ENCODE peak calls at places on chromosomes 3 and 15, in ten cellular contexts. One of them, this sample, is unnamed.

GRCh38 chr3:154781595-154781994 is 298.5 kb upstream of the MME start:
- DNase-seq in SW 1271: no peak
- DNase-seq in MV-4-11: no peak
- DNase-seq in activated CD8-positive, alpha-beta memory T cell treated with anti-CD3 and anti-CD28 coated beads for 4 hours: no peak
- DNase-seq in stimulated activated naive B cell treated with anti-CD40 and anti-IgM and Interleukin-4, amounts not matched to agents 10 μg/mL and 1 μg/mL and 100 μg/mL, for 72 hours: no peak
- DNase-seq in stimulated activated CD8-positive, alpha-beta memory T cell treated with anti-CD3 and anti-CD28 coated beads, Interleukin-15, amount 100 ng/mL, for 1 hour: no peak
- DNase-seq in NCI-H1436: no peak
- DNase-seq in ACHN: no peak
- DNase-seq in occipital lobe: no peak
- DNase-seq in KG1: no peak
- DNase-seq in this sample: no peak

GRCh38 chr15:45715528-45715927 is 80.7 kb downstream of the SQOR start:
- DNase-seq in occipital lobe: no peak
- DNase-seq in KG1: peak
- DNase-seq in stimulated activated CD8-positive, alpha-beta memory T cell treated with anti-CD3 and anti-CD28 coated beads, Interleukin-15, amount 100 ng/mL, for 1 hour: no peak
- DNase-seq in stimulated activated naive B cell treated with anti-CD40 and anti-IgM and Interleukin-4, amounts not matched to agents 10 μg/mL and 1 μg/mL and 100 μg/mL, for 72 hours: no peak
- DNase-seq in NCI-H1436: no peak
- DNase-seq in ACHN: peak
- DNase-seq in SW 1271: no peak
- DNase-seq in activated CD8-positive, alpha-beta memory T cell treated with anti-CD3 and anti-CD28 coated beads for 4 hours: no peak
- DNase-seq in MV-4-11: no peak
- DNase-seq in this sample: no peak

GRCh38 chr3:157159037-157159761 is 748 bp downstream of the CCNL1 start:
- DNase-seq in stimulated activated CD8-positive, alpha-beta memory T cell treated with anti-CD3 and anti-CD28 coated beads, Interleukin-15, amount 100 ng/mL, for 1 hour: peak
- DNase-seq in SW 1271: no peak
- DNase-seq in occipital lobe: peak
- DNase-seq in stimulated activated naive B cell treated with anti-CD40 and anti-IgM and Interleukin-4, amounts not matched to agents 10 μg/mL and 1 μg/mL and 100 μg/mL, for 72 hours: peak
- DNase-seq in MV-4-11: peak
- DNase-seq in KG1: no peak
- DNase-seq in NCI-H1436: peak
- DNase-seq in activated CD8-positive, alpha-beta memory T cell treated with anti-CD3 and anti-CD28 coated beads for 4 hours: peak
- DNase-seq in ACHN: peak
- DNase-seq in this sample: no peak

GRCh38 chr3:44104668-44105321 is 136.9 kb upstream of the TOPAZ1 start:
- DNase-seq in SW 1271: peak
- DNase-seq in NCI-H1436: no peak
- DNase-seq in occipital lobe: no peak
- DNase-seq in MV-4-11: no peak
- DNase-seq in stimulated activated CD8-positive, alpha-beta memory T cell treated with anti-CD3 and anti-CD28 coated beads, Interleukin-15, amount 100 ng/mL, for 1 hour: no peak
- DNase-seq in ACHN: peak
- DNase-seq in KG1: peak
- DNase-seq in activated CD8-positive, alpha-beta memory T cell treated with anti-CD3 and anti-CD28 coated beads for 4 hours: no peak
- DNase-seq in stimulated activated naive B cell treated with anti-CD40 and anti-IgM and Interleukin-4, amounts not matched to agents 10 μg/mL and 1 μg/mL and 100 μg/mL, for 72 hours: peak
- DNase-seq in this sample: no peak

GRCh38 chr3:64059484-64059883 is 36.2 kb upstream of the PSMD6 start:
- DNase-seq in MV-4-11: no peak
- DNase-seq in KG1: no peak
- DNase-seq in ACHN: no peak
- DNase-seq in occipital lobe: no peak
- DNase-seq in stimulated activated CD8-positive, alpha-beta memory T cell treated with anti-CD3 and anti-CD28 coated beads, Interleukin-15, amount 100 ng/mL, for 1 hour: no peak
- DNase-seq in SW 1271: no peak
- DNase-seq in activated CD8-positive, alpha-beta memory T cell treated with anti-CD3 and anti-CD28 coated beads for 4 hours: no peak
- DNase-seq in NCI-H1436: no peak
- DNase-seq in stimulated activated naive B cell treated with anti-CD40 and anti-IgM and Interleukin-4, amounts not matched to agents 10 μg/mL and 1 μg/mL and 100 μg/mL, for 72 hours: no peak
- DNase-seq in this sample: no peak

GRCh38 chr15:45583731-45584639 is 3.2 kb upstream of the BLOC1S6 start:
- DNase-seq in MV-4-11: peak
- DNase-seq in NCI-H1436: no peak
- DNase-seq in activated CD8-positive, alpha-beta memory T cell treated with anti-CD3 and anti-CD28 coated beads for 4 hours: no peak
- DNase-seq in stimulated activated CD8-positive, alpha-beta memory T cell treated with anti-CD3 and anti-CD28 coated beads, Interleukin-15, amount 100 ng/mL, for 1 hour: no peak
- DNase-seq in KG1: no peak
- DNase-seq in SW 1271: no peak
- DNase-seq in occipital lobe: no peak
- DNase-seq in ACHN: no peak
- DNase-seq in stimulated activated naive B cell treated with anti-CD40 and anti-IgM and Interleukin-4, amounts not matched to agents 10 μg/mL and 1 μg/mL and 100 μg/mL, for 72 hours: no peak
- DNase-seq in this sample: no peak

GRCh38 chr15:73387507-73388255 is 18.9 kb upstream of the HCN4 start:
- DNase-seq in MV-4-11: no peak
- DNase-seq in ACHN: no peak
- DNase-seq in SW 1271: no peak
- DNase-seq in occipital lobe: no peak
- DNase-seq in KG1: no peak
- DNase-seq in activated CD8-positive, alpha-beta memory T cell treated with anti-CD3 and anti-CD28 coated beads for 4 hours: no peak
- DNase-seq in stimulated activated CD8-positive, alpha-beta memory T cell treated with anti-CD3 and anti-CD28 coated beads, Interleukin-15, amount 100 ng/mL, for 1 hour: no peak
- DNase-seq in NCI-H1436: no peak
- DNase-seq in stimulated activated naive B cell treated with anti-CD40 and anti-IgM and Interleukin-4, amounts not matched to agents 10 μg/mL and 1 μg/mL and 100 μg/mL, for 72 hours: no peak
- DNase-seq in this sample: no peak

GRCh38 chr3:145936986-145937385 is 224.0 kb downstream of the PLOD2 start:
- DNase-seq in stimulated activated CD8-positive, alpha-beta memory T cell treated with anti-CD3 and anti-CD28 coated beads, Interleukin-15, amount 100 ng/mL, for 1 hour: no peak
- DNase-seq in NCI-H1436: no peak
- DNase-seq in stimulated activated naive B cell treated with anti-CD40 and anti-IgM and Interleukin-4, amounts not matched to agents 10 μg/mL and 1 μg/mL and 100 μg/mL, for 72 hours: no peak
- DNase-seq in ACHN: no peak
- DNase-seq in MV-4-11: peak
- DNase-seq in KG1: no peak
- DNase-seq in occipital lobe: no peak
- DNase-seq in SW 1271: no peak
- DNase-seq in activated CD8-positive, alpha-beta memory T cell treated with anti-CD3 and anti-CD28 coated beads for 4 hours: no peak
- DNase-seq in this sample: no peak

GRCh38 chr3:40885423-40885822 is 313.9 kb upstream of the CTNNB1 start:
- DNase-seq in ACHN: no peak
- DNase-seq in MV-4-11: no peak
- DNase-seq in activated CD8-positive, alpha-beta memory T cell treated with anti-CD3 and anti-CD28 coated beads for 4 hours: no peak
- DNase-seq in stimulated activated naive B cell treated with anti-CD40 and anti-IgM and Interleukin-4, amounts not matched to agents 10 μg/mL and 1 μg/mL and 100 μg/mL, for 72 hours: no peak
- DNase-seq in NCI-H1436: no peak
- DNase-seq in SW 1271: no peak
- DNase-seq in occipital lobe: no peak
- DNase-seq in stimulated activated CD8-positive, alpha-beta memory T cell treated with anti-CD3 and anti-CD28 coated beads, Interleukin-15, amount 100 ng/mL, for 1 hour: no peak
- DNase-seq in KG1: no peak
- DNase-seq in this sample: no peak

GRCh38 chr3:127595303-127595702 is 2.9 kb upstream of the MCM2 start:
- DNase-seq in stimulated activated naive B cell treated with anti-CD40 and anti-IgM and Interleukin-4, amounts not matched to agents 10 μg/mL and 1 μg/mL and 100 μg/mL, for 72 hours: no peak
- DNase-seq in occipital lobe: no peak
- DNase-seq in ACHN: no peak
- DNase-seq in SW 1271: no peak
- DNase-seq in MV-4-11: no peak
- DNase-seq in KG1: no peak
- DNase-seq in activated CD8-positive, alpha-beta memory T cell treated with anti-CD3 and anti-CD28 coated beads for 4 hours: no peak
- DNase-seq in stimulated activated CD8-positive, alpha-beta memory T cell treated with anti-CD3 and anti-CD28 coated beads, Interleukin-15, amount 100 ng/mL, for 1 hour: no peak
- DNase-seq in NCI-H1436: no peak
- DNase-seq in this sample: no peak

GRCh38 chr3:160675566-160676124 is 1.3 kb upstream of the ARL14 start:
- DNase-seq in NCI-H1436: no peak
- DNase-seq in stimulated activated naive B cell treated with anti-CD40 and anti-IgM and Interleukin-4, amounts not matched to agents 10 μg/mL and 1 μg/mL and 100 μg/mL, for 72 hours: no peak
- DNase-seq in SW 1271: no peak
- DNase-seq in stimulated activated CD8-positive, alpha-beta memory T cell treated with anti-CD3 and anti-CD28 coated beads, Interleukin-15, amount 100 ng/mL, for 1 hour: no peak
- DNase-seq in KG1: no peak
- DNase-seq in occipital lobe: no peak
- DNase-seq in MV-4-11: no peak
- DNase-seq in ACHN: no peak
- DNase-seq in activated CD8-positive, alpha-beta memory T cell treated with anti-CD3 and anti-CD28 coated beads for 4 hours: no peak
- DNase-seq in this sample: no peak

This sample was measured in thoracic aorta.